ENCODE peak calls at places on chromosomes 13 and 19, in eight cellular contexts. One of them, this sample, is unnamed.

GRCh38 chr13:47372742-47373141 is 475.9 kb upstream of the HTR2A start:
- DNase-seq in IMR-90: peak
- DNase-seq in body of pancreas: no peak
- DNase-seq in heart left ventricle: no peak
- DNase-seq in tibial nerve: no peak
- DNase-seq in lower leg skin: no peak
- DNase-seq in ovary: no peak
- DNase-seq in thyroid gland: no peak
- DNase-seq in this sample: no peak

GRCh38 chr19:54245936-54246335 is 3.3 kb upstream of the LILRA6 start:
- DNase-seq in IMR-90: no peak
- DNase-seq in body of pancreas: no peak
- DNase-seq in heart left ventricle: no peak
- DNase-seq in tibial nerve: no peak
- DNase-seq in lower leg skin: no peak
- DNase-seq in ovary: no peak
- DNase-seq in thyroid gland: no peak
- DNase-seq in this sample: no peak

GRCh38 chr13:20074956-20075355 is 85.9 kb downstream of the GJA3 start:
- DNase-seq in IMR-90: no peak
- DNase-seq in body of pancreas: no peak
- DNase-seq in heart left ventricle: no peak
- DNase-seq in tibial nerve: no peak
- DNase-seq in lower leg skin: no peak
- DNase-seq in ovary: no peak
- DNase-seq in thyroid gland: no peak
- DNase-seq in this sample: no peak

GRCh38 chr13:93723316-93723715 is 496.7 kb downstream of the GPC6 start:
- DNase-seq in IMR-90: peak
- DNase-seq in body of pancreas: no peak
- DNase-seq in heart left ventricle: no peak
- DNase-seq in tibial nerve: no peak
- DNase-seq in lower leg skin: no peak
- DNase-seq in ovary: no peak
- DNase-seq in thyroid gland: no peak
- DNase-seq in this sample: no peak

GRCh38 chr13:44399045-44399444 is 25.4 kb downstream of the SERP2 start:
- DNase-seq in IMR-90: no peak
- DNase-seq in body of pancreas: no peak
- DNase-seq in heart left ventricle: no peak
- DNase-seq in tibial nerve: no peak
- DNase-seq in lower leg skin: no peak
- DNase-seq in ovary: no peak
- DNase-seq in thyroid gland: no peak
- DNase-seq in this sample: no peak

GRCh38 chr13:95728957-95729356 is 52.0 kb downstream of the DNAJC3 start:
- DNase-seq in IMR-90: no peak
- DNase-seq in body of pancreas: no peak
- DNase-seq in heart left ventricle: no peak
- DNase-seq in tibial nerve: no peak
- DNase-seq in lower leg skin: no peak
- DNase-seq in ovary: no peak
- DNase-seq in thyroid gland: no peak
- DNase-seq in this sample: no peak

GRCh38 chr13:101262306-101262705 is 154.0 kb downstream of the NALCN start:
- DNase-seq in IMR-90: no peak
- DNase-seq in body of pancreas: no peak
- DNase-seq in heart left ventricle: no peak
- DNase-seq in tibial nerve: no peak
- DNase-seq in lower leg skin: no peak
- DNase-seq in ovary: no peak
- DNase-seq in thyroid gland: no peak
- DNase-seq in this sample: no peak

GRCh38 chr19:20470345-20471119 is 95.0 kb downstream of the ZNF737 start:
- DNase-seq in IMR-90: no peak
- DNase-seq in body of pancreas: peak
- DNase-seq in heart left ventricle: no peak
- DNase-seq in tibial nerve: no peak
- DNase-seq in lower leg skin: no peak
- DNase-seq in ovary: peak
- DNase-seq in thyroid gland: peak
- DNase-seq in this sample: no peak

GRCh38 chr19:40603071-40603718 is 2.0 kb downstream of the LTBP4 start:
- DNase-seq in IMR-90: peak
- DNase-seq in body of pancreas: no peak
- DNase-seq in heart left ventricle: no peak
- DNase-seq in tibial nerve: no peak
- DNase-seq in lower leg skin: no peak
- DNase-seq in ovary: peak
- DNase-seq in thyroid gland: peak
- DNase-seq in this sample: peak

GRCh38 chr19:2290441-2291184 is 8.6 kb upstream of the PEAK3 start:
- DNase-seq in IMR-90: no peak
- DNase-seq in body of pancreas: no peak
- DNase-seq in heart left ventricle: no peak
- DNase-seq in tibial nerve: no peak
- DNase-seq in lower leg skin: no peak
- DNase-seq in ovary: no peak
- DNase-seq in thyroid gland: no peak
- DNase-seq in this sample: no peak

GRCh38 chr19:6952956-6953355 is 65.6 kb downstream of the ADGRE1 start:
- DNase-seq in IMR-90: no peak
- DNase-seq in body of pancreas: no peak
- DNase-seq in heart left ventricle: no peak
- DNase-seq in tibial nerve: no peak
- DNase-seq in lower leg skin: no peak
- DNase-seq in ovary: no peak
- DNase-seq in thyroid gland: no peak
- DNase-seq in this sample: no peak

GRCh38 chr19:20367811-20368294 is 197.7 kb downstream of the ZNF737 start:
- DNase-seq in IMR-90: no peak
- DNase-seq in body of pancreas: peak
- DNase-seq in heart left ventricle: no peak
- DNase-seq in tibial nerve: no peak
- DNase-seq in lower leg skin: no peak
- DNase-seq in ovary: no peak
- DNase-seq in thyroid gland: peak
- DNase-seq in this sample: no peak

GRCh38 chr19:18931316-18932162 is 9.5 kb downstream of the HOMER3 start:
- DNase-seq in IMR-90: no peak
- DNase-seq in body of pancreas: no peak
- DNase-seq in heart left ventricle: no peak
- DNase-seq in tibial nerve: no peak
- DNase-seq in lower leg skin: no peak
- DNase-seq in ovary: no peak
- DNase-seq in thyroid gland: no peak
- DNase-seq in this sample: no peak

GRCh38 chr19:18928018-18928805 is 8.7 kb downstream of the DDX49 start:
- DNase-seq in IMR-90: no peak
- DNase-seq in body of pancreas: no peak
- DNase-seq in heart left ventricle: no peak
- DNase-seq in tibial nerve: no peak
- DNase-seq in lower leg skin: no peak
- DNase-seq in ovary: no peak
- DNase-seq in thyroid gland: no peak
- DNase-seq in this sample: no peak

GRCh38 chr19:18933297-18933696 is 7.7 kb downstream of the HOMER3 start:
- DNase-seq in IMR-90: no peak
- DNase-seq in body of pancreas: no peak
- DNase-seq in heart left ventricle: no peak
- DNase-seq in tibial nerve: no peak
- DNase-seq in lower leg skin: no peak
- DNase-seq in ovary: no peak
- DNase-seq in thyroid gland: no peak
- DNase-seq in this sample: no peak

GRCh38 chr19:18932216-18932841 is 8.7 kb downstream of the HOMER3 start:
- DNase-seq in IMR-90: no peak
- DNase-seq in body of pancreas: peak
- DNase-seq in heart left ventricle: peak
- DNase-seq in tibial nerve: peak
- DNase-seq in lower leg skin: peak
- DNase-seq in ovary: peak
- DNase-seq in thyroid gland: peak
- DNase-seq in this sample: peak

GRCh38 chr19:18929311-18929710 is 9.8 kb downstream of the DDX49 start:
- DNase-seq in IMR-90: no peak
- DNase-seq in body of pancreas: no peak
- DNase-seq in heart left ventricle: no peak
- DNase-seq in tibial nerve: no peak
- DNase-seq in lower leg skin: no peak
- DNase-seq in ovary: no peak
- DNase-seq in thyroid gland: no peak
- DNase-seq in this sample: no peak
- TF ChIP-seq POLR2A in IMR-90: no peak
- TF ChIP-seq POLR2A in body of pancreas: no peak
- TF ChIP-seq POLR2A in heart left ventricle: no peak
- TF ChIP-seq POLR2A in tibial nerve: no peak
- TF ChIP-seq POLR2A in lower leg skin: no peak
- TF ChIP-seq POLR2A in ovary: no peak
- TF ChIP-seq POLR2A in thyroid gland: no peak
- TF ChIP-seq POLR2A in this sample: no peak

GRCh38 chr13:76882431-76882830 is 3.8 kb downstream of the KCTD12 start:
- DNase-seq in IMR-90: no peak
- DNase-seq in body of pancreas: no peak
- DNase-seq in heart left ventricle: no peak
- DNase-seq in tibial nerve: no peak
- DNase-seq in lower leg skin: peak
- DNase-seq in ovary: no peak
- DNase-seq in thyroid gland: no peak
- DNase-seq in this sample: no peak
- TF ChIP-seq POLR2A in IMR-90: no peak
- TF ChIP-seq POLR2A in body of pancreas: peak
- TF ChIP-seq POLR2A in heart left ventricle: peak
- TF ChIP-seq POLR2A in tibial nerve: no peak
- TF ChIP-seq POLR2A in lower leg skin: no peak
- TF ChIP-seq POLR2A in ovary: no peak
- TF ChIP-seq POLR2A in thyroid gland: no peak
- TF ChIP-seq POLR2A in this sample: no peak

GRCh38 chr19:19146000-19146608 is 7.8 kb upstream of the TMEM161A start:
- DNase-seq in IMR-90: peak
- DNase-seq in body of pancreas: peak
- DNase-seq in heart left ventricle: peak
- DNase-seq in tibial nerve: peak
- DNase-seq in lower leg skin: peak
- DNase-seq in ovary: peak
- DNase-seq in thyroid gland: peak
- DNase-seq in this sample: peak
- TF ChIP-seq POLR2A in IMR-90: no peak
- TF ChIP-seq POLR2A in body of pancreas: no peak
- TF ChIP-seq POLR2A in heart left ventricle: no peak
- TF ChIP-seq POLR2A in tibial nerve: no peak
- TF ChIP-seq POLR2A in lower leg skin: no peak
- TF ChIP-seq POLR2A in ovary: no peak
- TF ChIP-seq POLR2A in thyroid gland: no peak
- TF ChIP-seq POLR2A in this sample: no peak

GRCh38 chr19:18204394-18205179 is 745 bp upstream of the RAB3A start:
- DNase-seq in IMR-90: no peak
- DNase-seq in body of pancreas: no peak
- DNase-seq in heart left ventricle: no peak
- DNase-seq in tibial nerve: peak
- DNase-seq in lower leg skin: peak
- DNase-seq in ovary: peak
- DNase-seq in thyroid gland: no peak
- DNase-seq in this sample: no peak
- TF ChIP-seq POLR2A in IMR-90: peak
- TF ChIP-seq POLR2A in body of pancreas: peak
- TF ChIP-seq POLR2A in heart left ventricle: no peak
- TF ChIP-seq POLR2A in tibial nerve: peak
- TF ChIP-seq POLR2A in lower leg skin: no peak
- TF ChIP-seq POLR2A in ovary: peak
- TF ChIP-seq POLR2A in thyroid gland: peak
- TF ChIP-seq POLR2A in this sample: peak

GRCh38 chr19:47274071-47274890 is at the start of gene INAFM1:
- DNase-seq in IMR-90: peak
- DNase-seq in body of pancreas: peak
- DNase-seq in heart left ventricle: peak
- DNase-seq in tibial nerve: peak
- DNase-seq in lower leg skin: peak
- DNase-seq in ovary: peak
- DNase-seq in thyroid gland: peak
- DNase-seq in this sample: peak
- TF ChIP-seq POLR2A in IMR-90: peak
- TF ChIP-seq POLR2A in body of pancreas: peak
- TF ChIP-seq POLR2A in heart left ventricle: peak
- TF ChIP-seq POLR2A in tibial nerve: no peak
- TF ChIP-seq POLR2A in lower leg skin: no peak
- TF ChIP-seq POLR2A in ovary: peak
- TF ChIP-seq POLR2A in thyroid gland: no peak
- TF ChIP-seq POLR2A in this sample: peak

DNA sequence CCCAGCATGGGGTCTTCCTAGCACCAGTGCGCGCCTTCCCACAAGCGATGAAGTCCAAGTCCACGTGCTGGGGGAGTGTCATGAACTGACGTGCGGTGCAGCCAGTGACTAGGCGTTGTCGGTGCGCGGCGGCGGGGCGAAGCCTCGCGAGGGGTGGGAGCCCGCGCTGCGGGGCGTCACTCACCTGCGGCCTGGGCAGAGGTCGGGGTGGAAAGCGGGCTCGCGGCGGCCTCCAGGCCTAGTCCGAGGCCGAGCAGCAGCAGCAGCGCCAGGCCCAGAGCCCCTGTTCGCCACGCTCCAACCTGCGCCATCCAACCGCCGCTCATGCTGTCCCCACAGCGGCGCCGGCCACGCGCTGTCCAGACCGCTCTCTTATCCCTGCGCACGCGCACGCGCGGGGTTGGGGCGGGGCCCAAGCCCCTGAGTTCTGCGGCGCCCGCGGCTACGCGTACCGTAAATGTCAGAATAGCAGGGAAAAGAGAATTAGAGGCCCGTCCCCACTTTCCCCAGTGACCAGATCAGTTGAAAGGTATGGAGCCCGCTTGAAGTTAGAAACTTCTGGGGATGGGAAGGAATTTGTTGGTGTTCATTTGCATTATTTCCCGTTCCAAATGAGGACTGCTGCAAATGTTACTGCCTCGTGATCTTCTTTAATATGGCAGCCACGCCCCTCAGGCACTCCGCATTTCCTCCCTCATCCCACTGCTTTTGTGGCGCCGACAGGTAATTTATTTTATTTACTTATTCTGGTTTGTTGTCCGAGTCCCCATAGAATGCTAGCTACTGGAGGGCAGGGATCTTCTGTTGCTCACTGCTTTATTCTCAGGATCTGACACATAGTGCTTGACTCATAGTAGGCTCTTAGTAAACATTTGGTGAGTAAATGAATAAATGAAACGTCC is at the start of gene CD320:
- DNase-seq in IMR-90: peak
- DNase-seq in body of pancreas: peak
- DNase-seq in heart left ventricle: peak
- DNase-seq in tibial nerve: peak
- DNase-seq in lower leg skin: peak
- DNase-seq in ovary: peak
- DNase-seq in thyroid gland: peak
- DNase-seq in this sample: peak
- TF ChIP-seq POLR2A in IMR-90: peak
- TF ChIP-seq POLR2A in body of pancreas: peak
- TF ChIP-seq POLR2A in heart left ventricle: peak
- TF ChIP-seq POLR2A in tibial nerve: no peak
- TF ChIP-seq POLR2A in lower leg skin: no peak
- TF ChIP-seq POLR2A in ovary: peak
- TF ChIP-seq POLR2A in thyroid gland: no peak
- TF ChIP-seq POLR2A in this sample: peak

This sample was measured in erythroblast.